ENCODE peak calls at places on chromosomes 3 and 15, in eight cellular contexts. One of them, this sample, is unnamed. For H3K36me3 and H3K27me3, the result is how much of the 10 kb centered on the place peaks cover.

GRCh38 chr15:43913941-43914340 is 87.1 kb downstream of the WDR76 start:
- DNase-seq in Caco-2: no peak
- DNase-seq in endodermal cell: no peak
- DNase-seq in hepatocyte: no peak
- DNase-seq in thoracic aorta: no peak
- DNase-seq in mesenchymal stem cell: no peak
- DNase-seq in heart left ventricle: no peak
- DNase-seq in transverse colon: no peak
- DNase-seq in this sample: no peak

GRCh38 chr15:50289749-50290148 is 24.2 kb upstream of the HDC start:
- DNase-seq in Caco-2: no peak
- DNase-seq in endodermal cell: no peak
- DNase-seq in hepatocyte: no peak
- DNase-seq in thoracic aorta: no peak
- DNase-seq in mesenchymal stem cell: no peak
- DNase-seq in heart left ventricle: no peak
- DNase-seq in transverse colon: no peak
- DNase-seq in this sample: no peak

GRCh38 chr3:179801263-179801662 is 148.4 kb downstream of the USP13 start:
- DNase-seq in Caco-2: peak
- DNase-seq in endodermal cell: no peak
- DNase-seq in hepatocyte: peak
- DNase-seq in thoracic aorta: no peak
- DNase-seq in mesenchymal stem cell: peak
- DNase-seq in heart left ventricle: no peak
- DNase-seq in transverse colon: no peak
- DNase-seq in this sample: no peak

GRCh38 chr3:20185733-20186599 is at the start of gene SGO1:
- DNase-seq in Caco-2: peak
- DNase-seq in endodermal cell: peak
- DNase-seq in hepatocyte: peak
- DNase-seq in thoracic aorta: peak
- DNase-seq in mesenchymal stem cell: peak
- DNase-seq in heart left ventricle: peak
- DNase-seq in transverse colon: peak
- DNase-seq in this sample: peak

GRCh38 chr15:101318810-101319200 is 23.8 kb upstream of the SNRPA1 start:
- DNase-seq in Caco-2: no peak
- DNase-seq in endodermal cell: no peak
- DNase-seq in hepatocyte: no peak
- DNase-seq in thoracic aorta: no peak
- DNase-seq in mesenchymal stem cell: peak
- DNase-seq in heart left ventricle: no peak
- DNase-seq in transverse colon: no peak
- DNase-seq in this sample: no peak

GRCh38 chr15:39099524-39099923 is 481.4 kb upstream of the THBS1 start:
- DNase-seq in Caco-2: no peak
- DNase-seq in endodermal cell: no peak
- DNase-seq in hepatocyte: no peak
- DNase-seq in thoracic aorta: no peak
- DNase-seq in mesenchymal stem cell: peak
- DNase-seq in heart left ventricle: no peak
- DNase-seq in transverse colon: no peak
- DNase-seq in this sample: no peak

GRCh38 chr3:17640466-17640865 is 102.0 kb downstream of the TBC1D5 start:
- DNase-seq in Caco-2: no peak
- DNase-seq in endodermal cell: no peak
- DNase-seq in hepatocyte: no peak
- DNase-seq in thoracic aorta: no peak
- DNase-seq in mesenchymal stem cell: peak
- DNase-seq in heart left ventricle: no peak
- DNase-seq in transverse colon: no peak
- DNase-seq in this sample: no peak

GRCh38 chr15:60006203-60006782 is 2.2 kb downstream of the FOXB1 start:
- DNase-seq in Caco-2: peak
- DNase-seq in endodermal cell: peak
- DNase-seq in hepatocyte: peak
- DNase-seq in thoracic aorta: no peak
- DNase-seq in mesenchymal stem cell: peak
- DNase-seq in heart left ventricle: no peak
- DNase-seq in transverse colon: peak
- DNase-seq in this sample: peak

GRCh38 chr3:47890832-47891620 is 88.1 kb downstream of the DHX30 start:
- DNase-seq in Caco-2: no peak
- DNase-seq in endodermal cell: no peak
- DNase-seq in hepatocyte: no peak
- DNase-seq in thoracic aorta: no peak
- DNase-seq in mesenchymal stem cell: peak
- DNase-seq in heart left ventricle: peak
- DNase-seq in transverse colon: peak
- DNase-seq in this sample: no peak

GRCh38 chr3:152128356-152128755 is 140.4 kb upstream of the MBNL1 start:
- DNase-seq in Caco-2: no peak
- DNase-seq in endodermal cell: no peak
- DNase-seq in hepatocyte: no peak
- DNase-seq in thoracic aorta: no peak
- DNase-seq in mesenchymal stem cell: no peak
- DNase-seq in heart left ventricle: no peak
- DNase-seq in transverse colon: no peak
- DNase-seq in this sample: no peak

GRCh38 chr15:38533416-38533915 is 31.1 kb downstream of the RASGRP1 start:
- DNase-seq in Caco-2: no peak
- DNase-seq in endodermal cell: no peak
- DNase-seq in hepatocyte: no peak
- DNase-seq in thoracic aorta: no peak
- DNase-seq in mesenchymal stem cell: no peak
- DNase-seq in heart left ventricle: no peak
- DNase-seq in transverse colon: no peak
- DNase-seq in this sample: no peak

GRCh38 chr3:120364821-120365220 is 15.7 kb upstream of the LRRC58 start:
- DNase-seq in Caco-2: no peak
- DNase-seq in endodermal cell: no peak
- DNase-seq in hepatocyte: no peak
- DNase-seq in thoracic aorta: no peak
- DNase-seq in mesenchymal stem cell: peak
- DNase-seq in heart left ventricle: no peak
- DNase-seq in transverse colon: no peak
- DNase-seq in this sample: no peak

GRCh38 chr3:88595025-88595424 is 445.3 kb downstream of the C3orf38 start:
- DNase-seq in Caco-2: no peak
- DNase-seq in endodermal cell: no peak
- DNase-seq in hepatocyte: peak
- DNase-seq in thoracic aorta: no peak
- DNase-seq in mesenchymal stem cell: no peak
- DNase-seq in heart left ventricle: no peak
- DNase-seq in transverse colon: no peak
- DNase-seq in this sample: no peak

GRCh38 chr3:71514621-71515020 is 68.9 kb downstream of the FOXP1 start:
- DNase-seq in Caco-2: no peak
- DNase-seq in endodermal cell: no peak
- DNase-seq in hepatocyte: no peak
- DNase-seq in thoracic aorta: no peak
- DNase-seq in mesenchymal stem cell: no peak
- DNase-seq in heart left ventricle: no peak
- DNase-seq in transverse colon: no peak
- DNase-seq in this sample: no peak

GRCh38 chr3:8822141-8822540 is 52.7 kb upstream of the OXTR start:
- DNase-seq in Caco-2: no peak
- DNase-seq in endodermal cell: no peak
- DNase-seq in hepatocyte: no peak
- DNase-seq in thoracic aorta: no peak
- DNase-seq in mesenchymal stem cell: peak
- DNase-seq in heart left ventricle: no peak
- DNase-seq in transverse colon: no peak
- DNase-seq in this sample: no peak

DNA sequence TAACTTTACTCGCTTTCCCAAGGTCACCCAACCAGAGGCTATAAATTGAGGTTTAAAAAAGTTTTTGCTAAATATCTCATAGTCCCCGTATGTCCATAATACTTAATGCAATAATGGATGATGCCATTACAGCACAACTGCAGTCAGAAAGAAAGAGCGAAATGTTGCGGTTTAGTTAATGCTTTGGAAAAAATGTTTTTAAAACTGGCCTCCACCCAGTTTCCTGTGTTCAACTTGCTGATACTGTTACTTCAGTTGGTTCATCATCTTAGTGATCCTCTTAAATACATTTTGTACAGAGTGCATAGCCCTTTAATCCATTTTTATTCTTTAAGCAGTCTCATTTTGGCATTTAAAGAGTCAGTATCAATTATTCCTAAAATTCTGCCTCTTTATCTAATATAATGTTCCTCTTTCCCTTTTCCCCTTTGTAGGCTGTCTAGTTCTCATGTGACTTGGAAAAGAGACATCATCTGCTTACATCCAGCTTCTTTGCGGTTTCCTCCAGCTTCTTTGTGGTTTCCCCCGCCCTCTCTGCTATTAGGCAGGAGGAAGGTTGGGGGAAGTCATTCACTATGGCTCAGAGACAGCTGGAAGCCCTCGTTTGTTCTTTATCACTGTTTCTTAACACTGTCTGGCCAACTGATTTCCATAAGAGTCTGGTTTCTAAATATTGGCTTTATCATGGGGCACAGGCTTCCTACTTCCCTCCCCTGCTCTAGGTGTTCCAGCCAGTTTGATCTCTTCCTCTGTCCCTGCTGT is 154.3 kb downstream of the GOLIM4 start:
- DNase-seq in Caco-2: no peak
- DNase-seq in endodermal cell: no peak
- DNase-seq in hepatocyte: peak
- DNase-seq in thoracic aorta: no peak
- DNase-seq in mesenchymal stem cell: peak
- DNase-seq in heart left ventricle: peak
- DNase-seq in transverse colon: peak
- DNase-seq in this sample: no peak
- H3K4me3 ChIP-seq in Caco-2: no peak
- H3K4me3 ChIP-seq in endodermal cell: no peak
- H3K4me3 ChIP-seq in hepatocyte: no peak
- H3K4me3 ChIP-seq in thoracic aorta: no peak
- H3K4me3 ChIP-seq in mesenchymal stem cell: no peak
- H3K4me3 ChIP-seq in heart left ventricle: no peak
- H3K4me3 ChIP-seq in transverse colon: no peak
- H3K4me3 ChIP-seq in this sample: no peak

DNA sequence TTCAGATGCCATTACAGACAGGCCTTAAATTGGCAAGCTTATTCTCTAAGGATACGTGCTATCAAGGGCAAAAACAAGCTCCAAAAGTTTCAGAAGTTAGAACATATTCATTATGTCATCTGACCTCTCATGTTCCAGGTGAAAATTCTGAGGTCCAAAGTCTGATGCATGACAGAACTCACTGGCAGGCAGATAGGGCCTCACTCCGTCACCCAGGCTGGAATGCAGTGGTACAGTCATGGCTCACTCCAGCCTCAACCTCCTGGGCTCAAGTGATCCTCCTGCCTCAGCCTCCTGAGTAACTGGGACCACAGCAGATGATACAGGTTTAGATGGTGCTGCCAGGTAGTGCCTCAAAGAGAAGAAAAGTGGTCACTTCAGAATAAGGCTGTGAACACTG is 15.5 kb downstream of the MRPS25 start:
- DNase-seq in Caco-2: no peak
- DNase-seq in endodermal cell: no peak
- DNase-seq in hepatocyte: peak
- DNase-seq in thoracic aorta: no peak
- DNase-seq in mesenchymal stem cell: no peak
- DNase-seq in heart left ventricle: no peak
- DNase-seq in transverse colon: no peak
- DNase-seq in this sample: no peak
- H3K36me3 ChIP-seq in Caco-2: under half
- H3K36me3 ChIP-seq in endodermal cell: half or more
- H3K36me3 ChIP-seq in hepatocyte: under half
- H3K36me3 ChIP-seq in thoracic aorta: under half
- H3K36me3 ChIP-seq in mesenchymal stem cell: half or more
- H3K36me3 ChIP-seq in heart left ventricle: half or more
- H3K36me3 ChIP-seq in transverse colon: under half
- H3K36me3 ChIP-seq in this sample: under half

DNA sequence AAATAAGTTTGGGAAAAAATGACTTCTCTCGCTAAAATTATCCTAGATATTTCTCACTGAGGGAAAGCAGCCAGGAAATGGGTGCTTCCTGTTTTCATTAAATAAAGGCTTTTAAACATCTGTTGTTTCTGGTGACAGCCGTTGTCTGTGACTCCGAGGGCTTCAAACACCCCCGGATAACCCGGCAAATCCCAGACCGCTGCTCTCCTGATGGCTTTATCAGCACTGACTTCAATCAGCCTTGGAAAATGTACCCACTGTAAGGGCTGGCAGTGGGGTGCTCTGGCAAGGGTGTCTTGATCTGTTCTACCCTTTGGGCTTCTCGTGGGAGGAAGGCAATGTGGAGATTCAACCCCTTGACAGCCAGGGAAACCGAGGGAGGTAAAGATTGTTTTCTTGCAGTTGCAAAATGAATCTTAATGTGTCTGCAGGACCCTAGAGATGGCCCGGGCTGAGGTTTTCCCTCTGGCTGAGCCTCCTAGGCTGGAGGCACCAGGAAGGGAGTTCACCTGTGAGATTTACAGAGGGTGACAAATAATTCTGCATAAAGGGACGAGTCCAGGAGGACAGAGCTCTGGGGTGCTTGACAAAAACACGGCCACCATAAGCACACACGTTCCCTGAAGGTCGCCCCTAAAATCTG is 33.6 kb upstream of the SEC13 start:
- DNase-seq in Caco-2: no peak
- DNase-seq in endodermal cell: no peak
- DNase-seq in hepatocyte: no peak
- DNase-seq in thoracic aorta: no peak
- DNase-seq in mesenchymal stem cell: no peak
- DNase-seq in heart left ventricle: no peak
- DNase-seq in transverse colon: no peak
- DNase-seq in this sample: no peak
- H3K27me3 ChIP-seq in Caco-2: under half
- H3K27me3 ChIP-seq in endodermal cell: under half
- H3K27me3 ChIP-seq in hepatocyte: under half
- H3K27me3 ChIP-seq in thoracic aorta: under half
- H3K27me3 ChIP-seq in mesenchymal stem cell: under half
- H3K27me3 ChIP-seq in heart left ventricle: under half
- H3K27me3 ChIP-seq in transverse colon: under half
- H3K27me3 ChIP-seq in this sample: under half

DNA sequence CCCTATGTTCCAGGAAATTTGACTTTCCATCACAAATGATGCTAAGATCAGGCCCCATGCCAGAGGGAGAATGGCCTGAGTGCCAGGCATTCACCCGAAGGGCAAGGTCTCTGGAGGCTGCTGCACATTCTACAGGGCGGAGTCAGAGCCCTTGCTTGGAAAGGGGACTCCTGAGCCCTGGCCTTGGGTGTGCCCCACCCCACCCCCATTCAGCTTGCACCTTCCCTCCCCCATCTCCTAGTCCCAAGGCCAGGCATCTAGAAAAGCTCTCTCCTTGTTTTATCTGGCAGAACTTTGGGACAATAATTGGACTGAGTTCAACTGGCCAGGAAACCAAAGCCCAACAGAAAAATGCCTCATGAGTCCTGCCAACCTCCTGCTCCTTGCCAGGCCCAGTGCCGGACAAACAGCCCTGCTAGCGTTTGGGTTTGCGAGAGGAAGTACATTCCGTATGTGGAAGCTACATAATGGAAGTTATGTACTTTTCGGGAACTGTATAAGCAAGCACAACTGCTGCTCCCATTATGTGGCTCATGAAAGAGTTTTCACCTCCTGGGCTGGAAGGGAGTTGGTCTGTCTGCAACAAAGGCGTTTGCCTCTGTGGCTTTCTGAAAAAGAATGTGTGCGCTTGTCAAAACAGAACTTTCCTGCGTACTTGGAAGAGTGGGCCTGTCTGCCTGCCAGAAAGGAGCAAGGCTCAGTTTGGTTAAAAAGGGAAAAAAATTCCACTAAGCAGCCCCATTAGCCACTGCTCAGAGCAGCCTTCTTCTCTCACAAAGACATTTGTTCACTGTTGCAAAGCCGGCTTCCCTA is 321.4 kb upstream of the CTNNB1 start:
- DNase-seq in Caco-2: no peak
- DNase-seq in endodermal cell: no peak
- DNase-seq in hepatocyte: peak
- DNase-seq in thoracic aorta: peak
- DNase-seq in mesenchymal stem cell: no peak
- DNase-seq in heart left ventricle: peak
- DNase-seq in transverse colon: peak
- DNase-seq in this sample: no peak
- H3K4me3 ChIP-seq in Caco-2: no peak
- H3K4me3 ChIP-seq in endodermal cell: no peak
- H3K4me3 ChIP-seq in hepatocyte: no peak
- H3K4me3 ChIP-seq in thoracic aorta: peak
- H3K4me3 ChIP-seq in mesenchymal stem cell: no peak
- H3K4me3 ChIP-seq in heart left ventricle: no peak
- H3K4me3 ChIP-seq in transverse colon: no peak
- H3K4me3 ChIP-seq in this sample: no peak

This sample was measured in H7.